ENCODE peak calls at places on chromosomes 4 and X, in six cellular contexts. X is thoracic aorta; B is fibroblast of lung; E is transverse colon; P is CD8-positive, alpha-beta T cell; R is small intestine. M is an unnamed sample. For H3K4me1, the result is how much of the 10 kb centered on the place peaks cover.

GRCh38 chr4:105474110-105474518 is 252 bp upstream of the PPA2 start:
- DNase-seq in E (peak), B (peak), R (peak), P (peak), X (peak), M (peak)

GRCh38 chr4:119139822-119140252 is 4.2 kb downstream of the MYOZ2 start:
- DNase-seq in B (no peak), P (no peak), E (no peak), X (no peak), R (peak), M (no peak)

GRCh38 chr4:3475041-3475712 is 12.1 kb downstream of the DOK7 start:
- DNase-seq in B (no peak), E (no peak), P (no peak), X (no peak), R (no peak), M (peak)

GRCh38 chr4:38189445-38189844 is 229.2 kb downstream of the PTTG2 start:
- DNase-seq in P (no peak), B (peak), E (no peak), X (peak), R (no peak), M (no peak)

GRCh38 chrX:24426340-24426913 is 38.7 kb upstream of the PDK3 start:
- DNase-seq in B (peak), X (no peak), R (peak), P (no peak), E (no peak), M (no peak)

GRCh38 chrX:119398974-119399771 is at the start of gene SLC25A43:
- DNase-seq in P (peak), R (peak), E (peak), B (peak), X (no peak), M (peak)

GRCh38 chrX:108199691-108200090 is 108.1 kb downstream of the ATG4A start:
- DNase-seq in R (peak), B (peak), P (no peak), X (no peak), E (no peak), M (no peak)

GRCh38 chrX:37926700-37927099 is 79.3 kb upstream of the DYNLT3 start:
- DNase-seq in P (no peak), X (no peak), B (peak), E (no peak), R (peak), M (no peak)

GRCh38 chrX:143581260-143581659 is 54.6 kb downstream of the SLITRK4 start:
- DNase-seq in P (no peak), X (no peak), R (no peak), B (no peak), E (no peak), M (no peak)

GRCh38 chr4:16194199-16194598 is 32.1 kb downstream of the TAPT1 start:
- DNase-seq in R (no peak), E (no peak), X (no peak), B (no peak), P (no peak), M (no peak)

GRCh38 chr4:16196482-16197393 is 29.5 kb downstream of the TAPT1 start:
- DNase-seq in R (peak), B (peak), P (no peak), X (no peak), E (no peak), M (no peak)

GRCh38 chr4:16192067-16192466 is 34.2 kb downstream of the TAPT1 start:
- DNase-seq in B (no peak), X (no peak), E (no peak), P (no peak), R (no peak), M (no peak)

GRCh38 chr4:16195209-16195608 is 31.1 kb downstream of the TAPT1 start:
- DNase-seq in R (no peak), P (no peak), X (no peak), E (no peak), B (no peak), M (no peak)

GRCh38 chr4:16192631-16193483 is 33.4 kb downstream of the TAPT1 start:
- DNase-seq in R (no peak), E (no peak), P (no peak), B (peak), X (no peak), M (no peak)
- H3K4me1 ChIP-seq in R (under half), E (under half), P (under half), B (under half), X (under half), M (under half)

GRCh38 chrX:39145859-39146258 is 344.6 kb downstream of the MID1IP1 start:
- DNase-seq in X (no peak), E (no peak), P (no peak), B (no peak), R (no peak), M (no peak)
- H3K27ac ChIP-seq in X (no peak), E (no peak), P (no peak), B (no peak), R (no peak), M (no peak)

DNA sequence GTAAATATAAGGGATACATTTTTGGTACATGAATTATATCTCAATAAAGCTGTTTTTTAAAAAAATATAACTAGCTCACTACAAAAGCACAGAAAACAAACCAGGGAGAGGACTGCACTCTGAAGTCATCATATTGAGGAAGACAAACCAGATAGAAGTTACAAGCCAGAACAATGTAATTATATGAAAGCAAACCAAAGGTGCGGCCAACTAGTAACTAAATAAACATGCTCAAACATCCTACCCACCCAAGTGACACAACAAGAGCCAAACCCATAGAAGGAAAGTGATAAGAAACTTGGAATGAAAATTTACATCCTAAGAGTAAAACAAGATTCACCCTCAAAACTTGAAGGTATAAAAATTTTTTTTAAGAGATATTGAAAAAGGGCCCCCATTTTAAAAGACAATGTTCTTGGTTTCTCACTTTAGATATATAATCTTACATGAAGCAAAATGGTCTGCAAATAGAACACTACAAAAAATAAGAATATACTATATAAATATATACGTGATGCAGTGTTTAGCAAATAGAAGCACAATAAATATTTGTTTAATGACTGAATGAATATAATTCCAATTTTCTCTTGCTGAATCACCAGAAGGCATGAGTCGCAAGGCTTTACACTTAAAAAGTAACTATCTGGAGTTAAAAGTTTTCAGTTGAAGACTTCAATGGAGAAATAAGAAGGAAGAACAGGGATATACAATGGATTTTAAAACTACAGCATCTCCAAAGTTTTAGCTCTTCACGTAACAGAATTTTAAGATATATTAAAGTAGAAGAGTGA is 4.0 kb upstream of the SH3D19 start:
- DNase-seq in B (no peak), R (no peak), X (no peak), P (no peak), E (no peak), M (no peak)
- H3K4me1 ChIP-seq in B (under half), R (under half), X (under half), P (under half), E (under half), M (under half)

GRCh38 chr4:40546972-40547371 is 82.7 kb downstream of the RBM47 start:
- DNase-seq in R (no peak), P (no peak), X (no peak), B (no peak), E (no peak), M (no peak)
- H3K27ac ChIP-seq in R (peak), P (no peak), X (no peak), B (no peak), E (peak), M (peak)

DNA sequence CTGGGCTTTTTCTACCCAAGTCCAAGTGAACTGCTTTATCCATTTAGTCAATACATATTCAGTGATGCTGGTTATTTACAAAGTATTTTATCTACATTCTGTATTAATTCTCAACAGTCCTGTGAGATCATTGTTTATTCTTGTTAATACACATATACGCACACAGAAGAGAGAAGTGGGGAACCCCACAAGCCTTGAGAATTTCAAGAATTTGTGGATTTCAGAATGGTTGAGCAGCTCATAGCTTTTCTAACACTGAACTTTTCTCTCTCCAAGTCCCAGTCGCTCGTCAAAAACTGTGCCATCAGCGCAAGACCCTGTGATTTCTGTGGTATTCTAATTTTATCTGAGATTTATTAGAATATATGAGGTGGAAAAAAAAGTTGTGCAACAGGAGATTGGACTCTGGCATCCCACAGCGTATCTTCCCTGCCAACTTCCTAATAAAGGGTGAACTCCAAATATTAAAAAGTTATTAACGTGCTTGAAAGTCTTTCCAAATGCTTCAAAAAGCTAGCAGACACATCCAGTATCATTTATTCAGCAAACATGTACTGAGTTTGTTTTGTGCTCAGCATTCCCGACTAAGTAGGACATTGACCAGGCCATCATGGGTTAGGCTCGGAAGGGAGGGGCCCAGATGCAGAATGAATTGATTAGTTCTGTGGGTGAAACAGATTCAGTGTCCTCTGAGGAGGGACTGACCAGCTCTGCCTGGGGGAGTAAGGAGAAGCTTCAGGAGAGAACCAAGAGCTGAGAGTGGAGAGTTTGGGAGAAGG is 165.6 kb downstream of the CBR4 start:
- DNase-seq in X (no peak), B (peak), P (no peak), E (no peak), R (no peak), M (no peak)
- H3K4me1 ChIP-seq in X (half or more), B (under half), P (under half), E (half or more), R (under half), M (under half)

DNA sequence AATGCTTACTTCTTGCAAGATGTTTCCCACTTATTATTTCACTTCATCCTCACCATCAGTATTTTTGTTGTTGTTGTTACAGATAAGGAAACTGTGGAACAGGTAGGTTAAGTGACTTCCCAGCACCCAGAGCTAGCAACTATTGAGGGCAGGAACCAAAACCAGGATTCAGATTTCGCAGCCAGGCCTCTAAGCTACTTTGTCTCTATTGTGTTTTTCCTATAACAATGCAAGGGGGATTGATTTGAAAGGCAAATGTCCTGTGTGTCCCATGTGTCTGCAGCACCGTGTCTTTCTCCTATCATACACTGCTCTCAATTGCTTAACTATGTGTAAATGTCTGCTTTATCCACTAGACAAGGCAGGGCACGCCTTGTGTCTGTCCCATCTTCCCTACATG is 121.3 kb upstream of the FAM9C start:
- DNase-seq in R (no peak), X (no peak), B (no peak), E (no peak), P (no peak), M (no peak)
- H3K27ac ChIP-seq in R (no peak), X (peak), B (no peak), E (no peak), P (no peak), M (no peak)

GRCh38 chrX:20620301-20620700 is 353.6 kb upstream of the RPS6KA3 start:
- DNase-seq in P (no peak), R (no peak), B (peak), E (no peak), X (no peak), M (no peak)
- H3K4me1 ChIP-seq in P (under half), R (under half), B (under half), E (under half), X (under half), M (under half)